ENCODE peak calls at places on chromosomes 2 and 18, in five cellular contexts. One of them, this sample, is unnamed.

GRCh38 chr18:25561923-25562322 is 210.0 kb upstream of the ZNF521 start:
- DNase-seq in activated CD4-positive, alpha-beta T cell treated with anti-CD3 and anti-CD28 coated beads, Interleukin-2, amount 10 ng/mL, durations not matched to agents 24 days and 14 days: no peak
- DNase-seq in H7: peak; percentile 32
- DNase-seq in RWPE1: no peak
- DNase-seq in tibial nerve: no peak
- DNase-seq in this sample: peak; percentile 40

GRCh38 chr2:237942512-237942897 is 24.3 kb upstream of the UBE2F start:
- DNase-seq in tibial nerve: no peak
- DNase-seq in H7: no peak
- DNase-seq in activated CD4-positive, alpha-beta T cell treated with anti-CD3 and anti-CD28 coated beads, Interleukin-2, amount 10 ng/mL, durations not matched to agents 24 days and 14 days: no peak
- DNase-seq in RWPE1: no peak
- DNase-seq in this sample: no peak

GRCh38 chr2:71783215-71783614 is 329.9 kb downstream of the DYSF start:
- DNase-seq in activated CD4-positive, alpha-beta T cell treated with anti-CD3 and anti-CD28 coated beads, Interleukin-2, amount 10 ng/mL, durations not matched to agents 24 days and 14 days: no peak
- DNase-seq in RWPE1: no peak
- DNase-seq in tibial nerve: no peak
- DNase-seq in H7: no peak
- DNase-seq in this sample: no peak

GRCh38 chr2:96527990-96528679 is 8.4 kb upstream of the ARID5A start:
- DNase-seq in tibial nerve: no peak
- DNase-seq in RWPE1: no peak
- DNase-seq in H7: peak; percentile 29
- DNase-seq in activated CD4-positive, alpha-beta T cell treated with anti-CD3 and anti-CD28 coated beads, Interleukin-2, amount 10 ng/mL, durations not matched to agents 24 days and 14 days: peak; percentile 89
- DNase-seq in this sample: peak; percentile 72

GRCh38 chr2:26558271-26559043 is 80.5 kb upstream of the OTOF start:
- DNase-seq in tibial nerve: no peak
- DNase-seq in activated CD4-positive, alpha-beta T cell treated with anti-CD3 and anti-CD28 coated beads, Interleukin-2, amount 10 ng/mL, durations not matched to agents 24 days and 14 days: no peak
- DNase-seq in H7: peak; percentile 79
- DNase-seq in RWPE1: no peak
- DNase-seq in this sample: no peak

GRCh38 chr2:112727276-112728028 is 6.6 kb downstream of the NT5DC4 start:
- DNase-seq in tibial nerve: no peak
- DNase-seq in RWPE1: no peak
- DNase-seq in activated CD4-positive, alpha-beta T cell treated with anti-CD3 and anti-CD28 coated beads, Interleukin-2, amount 10 ng/mL, durations not matched to agents 24 days and 14 days: no peak
- DNase-seq in H7: no peak
- DNase-seq in this sample: no peak

GRCh38 chr2:97745474-97746172 is 32.2 kb downstream of the ZAP70 start:
- DNase-seq in RWPE1: no peak
- DNase-seq in tibial nerve: no peak
- DNase-seq in H7: no peak
- DNase-seq in activated CD4-positive, alpha-beta T cell treated with anti-CD3 and anti-CD28 coated beads, Interleukin-2, amount 10 ng/mL, durations not matched to agents 24 days and 14 days: peak; percentile 79
- DNase-seq in this sample: no peak

GRCh38 chr2:218811382-218811781 is 20.2 kb downstream of the PRKAG3 start:
- DNase-seq in activated CD4-positive, alpha-beta T cell treated with anti-CD3 and anti-CD28 coated beads, Interleukin-2, amount 10 ng/mL, durations not matched to agents 24 days and 14 days: no peak
- DNase-seq in H7: peak; percentile 17
- DNase-seq in RWPE1: no peak
- DNase-seq in tibial nerve: no peak
- DNase-seq in this sample: no peak

GRCh38 chr2:229884775-229885699 is 36.8 kb downstream of the TRIP12 start:
- DNase-seq in activated CD4-positive, alpha-beta T cell treated with anti-CD3 and anti-CD28 coated beads, Interleukin-2, amount 10 ng/mL, durations not matched to agents 24 days and 14 days: no peak
- DNase-seq in H7: no peak
- DNase-seq in RWPE1: no peak
- DNase-seq in tibial nerve: no peak
- DNase-seq in this sample: no peak

GRCh38 chr2:237968048-237968862 is 1.4 kb downstream of the UBE2F start:
- DNase-seq in H7: peak; percentile 57
- DNase-seq in tibial nerve: no peak
- DNase-seq in RWPE1: peak; percentile 34
- DNase-seq in activated CD4-positive, alpha-beta T cell treated with anti-CD3 and anti-CD28 coated beads, Interleukin-2, amount 10 ng/mL, durations not matched to agents 24 days and 14 days: peak; percentile 91
- DNase-seq in this sample: peak; percentile 85

GRCh38 chr18:27695509-27695908 is 481.4 kb downstream of the CDH2 start:
- DNase-seq in H7: no peak
- DNase-seq in activated CD4-positive, alpha-beta T cell treated with anti-CD3 and anti-CD28 coated beads, Interleukin-2, amount 10 ng/mL, durations not matched to agents 24 days and 14 days: no peak
- DNase-seq in tibial nerve: no peak
- DNase-seq in RWPE1: peak; percentile 14
- DNase-seq in this sample: no peak

GRCh38 chr18:49949991-49950395 is 136.7 kb upstream of the ACAA2 start:
- DNase-seq in RWPE1: no peak
- DNase-seq in H7: no peak
- DNase-seq in tibial nerve: no peak
- DNase-seq in activated CD4-positive, alpha-beta T cell treated with anti-CD3 and anti-CD28 coated beads, Interleukin-2, amount 10 ng/mL, durations not matched to agents 24 days and 14 days: peak; percentile 72
- DNase-seq in this sample: no peak

GRCh38 chr2:148887349-148888002 is 12.4 kb downstream of the KIF5C start:
- DNase-seq in tibial nerve: no peak
- DNase-seq in activated CD4-positive, alpha-beta T cell treated with anti-CD3 and anti-CD28 coated beads, Interleukin-2, amount 10 ng/mL, durations not matched to agents 24 days and 14 days: no peak
- DNase-seq in RWPE1: no peak
- DNase-seq in H7: no peak
- DNase-seq in this sample: no peak

GRCh38 chr18:42644729-42645131 is 470.8 kb downstream of the RIT2 start:
- DNase-seq in tibial nerve: no peak
- DNase-seq in RWPE1: no peak
- DNase-seq in H7: no peak
- DNase-seq in activated CD4-positive, alpha-beta T cell treated with anti-CD3 and anti-CD28 coated beads, Interleukin-2, amount 10 ng/mL, durations not matched to agents 24 days and 14 days: no peak
- DNase-seq in this sample: no peak

GRCh38 chr18:49041677-49042570 is 91.2 kb upstream of the SMAD7 start:
- DNase-seq in activated CD4-positive, alpha-beta T cell treated with anti-CD3 and anti-CD28 coated beads, Interleukin-2, amount 10 ng/mL, durations not matched to agents 24 days and 14 days: peak; percentile 84
- DNase-seq in H7: peak; percentile 65
- DNase-seq in RWPE1: peak; percentile 11
- DNase-seq in tibial nerve: no peak
- DNase-seq in this sample: peak; percentile 24

GRCh38 chr2:75090770-75091515 is 108.4 kb downstream of the TACR1 start:
- DNase-seq in RWPE1: no peak
- DNase-seq in H7: no peak
- DNase-seq in activated CD4-positive, alpha-beta T cell treated with anti-CD3 and anti-CD28 coated beads, Interleukin-2, amount 10 ng/mL, durations not matched to agents 24 days and 14 days: peak; percentile 21
- DNase-seq in tibial nerve: no peak
- DNase-seq in this sample: peak; percentile 47

GRCh38 chr2:71936076-71937030 is 211.3 kb downstream of the CYP26B1 start:
- DNase-seq in tibial nerve: no peak
- DNase-seq in H7: peak; percentile 3
- DNase-seq in RWPE1: no peak
- DNase-seq in activated CD4-positive, alpha-beta T cell treated with anti-CD3 and anti-CD28 coated beads, Interleukin-2, amount 10 ng/mL, durations not matched to agents 24 days and 14 days: no peak
- DNase-seq in this sample: no peak

GRCh38 chr2:47422016-47422415 is 19.1 kb downstream of the MSH2 start:
- DNase-seq in RWPE1: no peak
- DNase-seq in activated CD4-positive, alpha-beta T cell treated with anti-CD3 and anti-CD28 coated beads, Interleukin-2, amount 10 ng/mL, durations not matched to agents 24 days and 14 days: no peak
- DNase-seq in tibial nerve: no peak
- DNase-seq in H7: no peak
- DNase-seq in this sample: no peak

GRCh38 chr2:237315170-237315880 is 98.6 kb downstream of the COL6A3 start:
- DNase-seq in H7: peak; percentile 40
- DNase-seq in tibial nerve: peak; percentile 82
- DNase-seq in RWPE1: no peak
- DNase-seq in activated CD4-positive, alpha-beta T cell treated with anti-CD3 and anti-CD28 coated beads, Interleukin-2, amount 10 ng/mL, durations not matched to agents 24 days and 14 days: no peak
- DNase-seq in this sample: no peak

GRCh38 chr18:3612315-3612714 is 162.3 kb downstream of the TGIF1 start:
- DNase-seq in activated CD4-positive, alpha-beta T cell treated with anti-CD3 and anti-CD28 coated beads, Interleukin-2, amount 10 ng/mL, durations not matched to agents 24 days and 14 days: no peak
- DNase-seq in H7: no peak
- DNase-seq in RWPE1: no peak
- DNase-seq in tibial nerve: no peak
- DNase-seq in this sample: peak; percentile 55

GRCh38 chr18:80252136-80252535 is 4.8 kb upstream of the PARD6G start:
- DNase-seq in RWPE1: no peak
- DNase-seq in H7: no peak
- DNase-seq in tibial nerve: no peak
- DNase-seq in activated CD4-positive, alpha-beta T cell treated with anti-CD3 and anti-CD28 coated beads, Interleukin-2, amount 10 ng/mL, durations not matched to agents 24 days and 14 days: no peak
- DNase-seq in this sample: no peak

GRCh38 chr2:58109481-58109880 is 62.9 kb downstream of the VRK2 start:
- DNase-seq in activated CD4-positive, alpha-beta T cell treated with anti-CD3 and anti-CD28 coated beads, Interleukin-2, amount 10 ng/mL, durations not matched to agents 24 days and 14 days: no peak
- DNase-seq in RWPE1: no peak
- DNase-seq in tibial nerve: no peak
- DNase-seq in H7: no peak
- DNase-seq in this sample: no peak

GRCh38 chr2:60794271-60794863 is 38.3 kb downstream of the PAPOLG start:
- DNase-seq in H7: peak; percentile 41
- DNase-seq in RWPE1: peak; percentile 36
- DNase-seq in tibial nerve: no peak
- DNase-seq in activated CD4-positive, alpha-beta T cell treated with anti-CD3 and anti-CD28 coated beads, Interleukin-2, amount 10 ng/mL, durations not matched to agents 24 days and 14 days: no peak
- DNase-seq in this sample: peak; percentile 44

GRCh38 chr2:15636972-15637785 is 45.5 kb downstream of the DDX1 start:
- DNase-seq in tibial nerve: peak; percentile 61
- DNase-seq in H7: peak; percentile 80
- DNase-seq in RWPE1: peak; percentile 78
- DNase-seq in activated CD4-positive, alpha-beta T cell treated with anti-CD3 and anti-CD28 coated beads, Interleukin-2, amount 10 ng/mL, durations not matched to agents 24 days and 14 days: peak; percentile 80
- DNase-seq in this sample: peak; percentile 82

GRCh38 chr2:42048318-42049251 is 764 bp downstream of the PKDCC start:
- DNase-seq in RWPE1: no peak
- DNase-seq in H7: no peak
- DNase-seq in tibial nerve: no peak
- DNase-seq in activated CD4-positive, alpha-beta T cell treated with anti-CD3 and anti-CD28 coated beads, Interleukin-2, amount 10 ng/mL, durations not matched to agents 24 days and 14 days: no peak
- DNase-seq in this sample: peak; percentile 66

GRCh38 chr18:22570492-22570891 is 152.8 kb upstream of the CTAGE1 start:
- DNase-seq in RWPE1: no peak
- DNase-seq in activated CD4-positive, alpha-beta T cell treated with anti-CD3 and anti-CD28 coated beads, Interleukin-2, amount 10 ng/mL, durations not matched to agents 24 days and 14 days: no peak
- DNase-seq in tibial nerve: no peak
- DNase-seq in H7: no peak
- DNase-seq in this sample: no peak

This sample was measured in erythroblast.